ENCODE peak calls at places on chromosomes 11 and 22, in five cellular contexts. S is fibroblast of lung, L is GM23338, R is heart right ventricle, M is stomach. W is an unnamed sample.
A peak's percentile ranks its signal among the peaks of the same experiment; 100 is the strongest.

GRCh38 chr11:36455658-36456111 is 54.4 kb downstream of the TRAF6 start:
- DNase-seq in S (peak; percentile 100), L (peak; percentile 8), R (peak; percentile 84), M (peak; percentile 36), W (peak; percentile 98)

GRCh38 chr22:37368058-37368457 is 59.2 kb downstream of the ELFN2 start:
- DNase-seq in S (no peak), L (no peak), R (no peak), M (no peak), W (no peak)

GRCh38 chr11:107593941-107594340 is 3.0 kb downstream of the ELMOD1 start:
- DNase-seq in S (no peak), L (peak; percentile 54), R (no peak), M (no peak), W (no peak)

GRCh38 chr11:134691985-134692384 is 279.9 kb upstream of the B3GAT1 start:
- DNase-seq in S (peak; percentile 66), L (no peak), R (no peak), M (no peak), W (no peak)

GRCh38 chr11:130449246-130449990 is 973 bp downstream of the ADAMTS15 start:
- DNase-seq in S (peak; percentile 33), L (peak; percentile 64), R (no peak), M (no peak), W (no peak)

GRCh38 chr11:132430352-132431091 is 1060.1 kb downstream of the NTM start:
- DNase-seq in S (peak; percentile 53), L (no peak), R (no peak), M (peak; percentile 26), W (no peak)

GRCh38 chr11:126182787-126183445 is 28.5 kb downstream of the RPUSD4 start:
- DNase-seq in S (no peak), L (no peak), R (no peak), M (no peak), W (no peak)

GRCh38 chr11:64067257-64067993 is 31.7 kb downstream of the FLRT1 start:
- DNase-seq in S (no peak), L (no peak), R (no peak), M (no peak), W (no peak)

GRCh38 chr11:2526808-2527381 is 82.1 kb downstream of the KCNQ1 start:
- DNase-seq in S (no peak), L (peak; percentile 62), R (peak; percentile 54), M (peak; percentile 87), W (peak; percentile 75)

GRCh38 chr11:113865873-113866272 is 9.5 kb downstream of the USP28 start:
- DNase-seq in S (no peak), L (no peak), R (no peak), M (no peak), W (no peak)

GRCh38 chr22:30531651-30532608 is 14.6 kb downstream of the SEC14L6 start:
- DNase-seq in S (no peak), L (no peak), R (no peak), M (no peak), W (no peak)

GRCh38 chr11:6200975-6201374 is 2.0 kb downstream of the OR52W1 start:
- DNase-seq in S (peak; percentile 34), L (no peak), R (peak; percentile 19), M (peak; percentile 47), W (peak; percentile 79)

GRCh38 chr22:33418483-33418882 is 360.3 kb upstream of the SYN3 start:
- DNase-seq in S (no peak), L (no peak), R (no peak), M (no peak), W (no peak)

GRCh38 chr11:115084191-115084590 is 405.9 kb downstream of the NXPE2 start:
- DNase-seq in S (no peak), L (no peak), R (no peak), M (no peak), W (no peak)

GRCh38 chr11:119758291-119758690 is 29.3 kb upstream of the NECTIN1 start:
- DNase-seq in S (peak; percentile 77), L (no peak), R (no peak), M (no peak), W (no peak)

GRCh38 chr11:32310218-32310601 is 125.1 kb downstream of the WT1 start:
- DNase-seq in S (peak; percentile 11), L (no peak), R (no peak), M (peak; percentile 57), W (no peak)

GRCh38 chr11:4839851-4840549 is 9.0 kb downstream of the OR51S1 start:
- DNase-seq in S (no peak), L (peak; percentile 13), R (no peak), M (peak; percentile 44), W (no peak)

GRCh38 chr22:38657248-38657909 is 941 bp downstream of the CBY1 start:
- DNase-seq in S (peak; percentile 32), L (peak; percentile 72), R (no peak), M (no peak), W (no peak)

GRCh38 chr11:2314525-2315394 is 12.9 kb downstream of the TSPAN32 start:
- DNase-seq in S (peak; percentile 79), L (no peak), R (peak; percentile 91), M (peak; percentile 86), W (peak; percentile 94)

GRCh38 chr11:2741377-2742131 is 41.8 kb upstream of the KCNQ1OT1 start:
- DNase-seq in S (peak; percentile 70), L (no peak), R (no peak), M (no peak), W (no peak)

GRCh38 chr11:12272821-12273617 is 104.4 kb upstream of the PARVA start:
- DNase-seq in S (peak; percentile 81), L (no peak), R (no peak), M (no peak), W (peak; percentile 60)

GRCh38 chr11:69055598-69056516 is 7.1 kb downstream of the TPCN2 start:
- DNase-seq in S (no peak), L (no peak), R (no peak), M (peak; percentile 84), W (peak; percentile 59)

GRCh38 chr22:26777402-26777801 is 120.0 kb downstream of the MIAT start:
- DNase-seq in S (peak; percentile 59), L (peak; percentile 93), R (no peak), M (no peak), W (no peak)

GRCh38 chr22:43185860-43186261 is 1.1 kb downstream of the TTLL12 start:
- DNase-seq in S (peak; percentile 24), L (peak; percentile 43), R (peak; percentile 62), M (peak; percentile 87), W (no peak)

GRCh38 chr11:62851807-62852522 is 12.6 kb upstream of the WDR74 start:
- DNase-seq in S (no peak), L (peak; percentile 24), R (no peak), M (no peak), W (no peak)

GRCh38 chr11:133951484-133952198 is 5.1 kb downstream of the IGSF9B start:
- DNase-seq in S (peak; percentile 63), L (peak; percentile 74), R (no peak), M (no peak), W (peak; percentile 90)

GRCh38 chr11:68020575-68020974 is 9.9 kb upstream of the NDUFS8 start:
- DNase-seq in S (no peak), L (peak; percentile 81), R (no peak), M (peak; percentile 82), W (no peak)

GRCh38 chr11:60782393-60783140 is 2.6 kb upstream of the MS4A10 start:
- DNase-seq in S (no peak), L (no peak), R (no peak), M (no peak), W (no peak)

GRCh38 chr11:96024666-96025065 is 100.8 kb upstream of the MTMR2 start:
- DNase-seq in S (no peak), L (no peak), R (no peak), M (no peak), W (no peak)

GRCh38 chr11:122131126-122131525 is 15.1 kb upstream of the BLID start:
- DNase-seq in S (no peak), L (no peak), R (no peak), M (no peak), W (no peak)

GRCh38 chr11:102831128-102831708 is 12.2 kb downstream of the MMP3 start:
- DNase-seq in S (peak; percentile 53), L (peak; percentile 78), R (peak; percentile 23), M (no peak), W (no peak)

GRCh38 chr22:21807545-21807944 is 59.9 kb downstream of the MAPK1 start:
- DNase-seq in S (no peak), L (no peak), R (no peak), M (no peak), W (no peak)

GRCh38 chr11:66418168-66418985 is 2.5 kb upstream of the NPAS4 start:
- DNase-seq in S (peak; percentile 97), L (peak; percentile 96), R (peak; percentile 71), M (peak; percentile 48), W (peak; percentile 77)
- TF ChIP-seq CTCF in S (peak; percentile 66), L (peak; percentile 68), R (peak; percentile 54), M (no peak), W (peak; percentile 53)

GRCh38 chr11:118689852-118690552 is 10.6 kb upstream of the TREH start:
- DNase-seq in S (peak; percentile 84), L (peak; percentile 97), R (peak; percentile 93), M (peak; percentile 84), W (peak; percentile 97)

GRCh38 chr11:118691926-118692830 is 12.7 kb upstream of the TREH start:
- DNase-seq in S (peak; percentile 59), L (no peak), R (no peak), M (no peak), W (no peak)

GRCh38 chr11:118688851-118689502 is 9.5 kb upstream of the TREH start:
- DNase-seq in S (no peak), L (no peak), R (no peak), M (no peak), W (no peak)

GRCh38 chr11:118689503-118689851 is 10.0 kb upstream of the TREH start:
- DNase-seq in S (no peak), L (no peak), R (peak; percentile 24), M (no peak), W (no peak)

GRCh38 chr11:118690553-118691304 is 11.3 kb upstream of the TREH start:
- DNase-seq in S (no peak), L (no peak), R (no peak), M (no peak), W (no peak)
- H3K4me1 ChIP-seq in S (peaks cover 12% of the 10 kb centered on the region), L (peaks cover 14% of the 10 kb centered on the region), R (peaks cover 5% of the 10 kb centered on the region), M (peaks cover 19% of the 10 kb centered on the region), W (peaks cover 7% of the 10 kb centered on the region)

GRCh38 chr11:70084046-70084984 is 6.2 kb downstream of the ANO1 start:
- DNase-seq in S (no peak), L (no peak), R (no peak), M (no peak), W (no peak)

GRCh38 chr11:70080763-70081162 is 2.6 kb downstream of the ANO1 start:
- DNase-seq in S (peak; percentile 33), L (no peak), R (no peak), M (peak; percentile 65), W (no peak)

GRCh38 chr11:70085815-70086769 is 8.0 kb downstream of the ANO1 start:
- DNase-seq in S (peak; percentile 26), L (peak; percentile 34), R (no peak), M (no peak), W (no peak)

GRCh38 chr11:70079691-70080090 is 1.6 kb downstream of the ANO1 start:
- DNase-seq in S (no peak), L (no peak), R (no peak), M (no peak), W (peak; percentile 61)

GRCh38 chr11:70082829-70083228 is 4.7 kb downstream of the ANO1 start:
- DNase-seq in S (no peak), L (no peak), R (no peak), M (no peak), W (no peak)
- TF ChIP-seq CTCF in S (no peak), L (peak; percentile 76), R (no peak), M (no peak), W (no peak)

GRCh38 chr22:46366801-46367706 is 31.5 kb downstream of the TRMU start:
- DNase-seq in S (no peak), L (no peak), R (peak; percentile 19), M (no peak), W (no peak)
- H3K4me1 ChIP-seq in S (no peaks in the 10 kb centered on the region), L (peaks cover 4% of the 10 kb centered on the region), R (no peaks in the 10 kb centered on the region), M (peaks cover 17% of the 10 kb centered on the region), W (no peaks in the 10 kb centered on the region)

GRCh38 chr11:65891180-65892136 is 985 bp downstream of the CCDC85B start:
- DNase-seq in S (no peak), L (peak; percentile 83), R (peak; percentile 70), M (no peak), W (peak; percentile 46)
- TF ChIP-seq CTCF in S (peak; percentile 22), L (peak; percentile 73), R (peak; percentile 65), M (no peak), W (peak; percentile 7)

W was measured in tibial artery.